ENCODE peak calls at places on chromosomes 2 and 18, in four cellular contexts. U, A, J and F are unnamed samples.

GRCh38 chr18:11178951-11179549 is 29.7 kb upstream of the PIEZO2 start:
- DNase-seq in J (peak; percentile 19), U (no peak), A (no peak), F (no peak)

GRCh38 chr2:205568620-205569019 is 113.7 kb upstream of the NRP2 start:
- DNase-seq in J (no peak), A (no peak), U (no peak), F (no peak)

GRCh38 chr2:158845869-158846268 is 50.8 kb downstream of the DAPL1 start:
- DNase-seq in U (no peak), A (peak; percentile 39), J (peak; percentile 20), F (no peak)

GRCh38 chr2:208369091-208369490 is 37.5 kb upstream of the PTH2R start:
- DNase-seq in U (no peak), A (no peak), J (peak; percentile 18), F (no peak)

GRCh38 chr2:42095923-42096408 is 48.1 kb downstream of the PKDCC start:
- DNase-seq in A (peak; percentile 83), J (peak; percentile 65), U (peak; percentile 38), F (peak; percentile 76)

GRCh38 chr18:48529796-48530195 is 9.0 kb upstream of the CTIF start:
- DNase-seq in A (peak; percentile 71), J (peak; percentile 89), U (no peak), F (peak; percentile 51)

GRCh38 chr2:20012282-20013060 is at the start of gene MATN3:
- DNase-seq in U (no peak), A (peak; percentile 35), J (peak; percentile 39), F (no peak)

GRCh38 chr2:43186679-43187374 is 39.6 kb downstream of the ZFP36L2 start:
- DNase-seq in A (no peak), J (no peak), U (no peak), F (no peak)

GRCh38 chr2:102301867-102302362 is 9.4 kb upstream of the IL1RL1 start:
- DNase-seq in J (peak; percentile 17), U (no peak), A (no peak), F (no peak)

GRCh38 chr2:215717627-215718412 is 282.0 kb upstream of the FN1 start:
- DNase-seq in J (no peak), A (no peak), U (no peak), F (no peak)

GRCh38 chr2:96136123-96136720 is 2.1 kb downstream of the ASTL start:
- DNase-seq in U (no peak), J (no peak), A (no peak), F (no peak)

GRCh38 chr18:63112681-63113080 is 206.9 kb downstream of the BCL2 start:
- DNase-seq in U (no peak), J (no peak), A (no peak), F (no peak)

GRCh38 chr2:191478754-191479679 is 198.9 kb upstream of the NABP1 start:
- DNase-seq in J (no peak), U (no peak), A (peak; percentile 58), F (no peak)

GRCh38 chr2:61247204-61247812 is 85.3 kb downstream of the C2orf74 start:
- DNase-seq in U (no peak), J (peak; percentile 72), A (peak; percentile 25), F (no peak)

GRCh38 chr18:67926929-67927864 is 410.7 kb upstream of the DSEL start:
- DNase-seq in U (no peak), J (no peak), A (no peak), F (no peak)

GRCh38 chr2:231037202-231037730 is at the start of gene C2orf72:
- DNase-seq in A (no peak), U (no peak), J (no peak), F (no peak)

GRCh38 chr2:47488870-47489584 is 86.1 kb downstream of the MSH2 start:
- DNase-seq in U (no peak), J (peak; percentile 79), A (peak; percentile 78), F (peak; percentile 11)

GRCh38 chr2:196206804-196207203 is 35.4 kb upstream of the STK17B start:
- DNase-seq in A (no peak), U (no peak), J (no peak), F (no peak)

GRCh38 chr2:197075754-197076337 is 149.3 kb upstream of the PGAP1 start:
- DNase-seq in J (no peak), A (no peak), U (no peak), F (peak; percentile 20)

GRCh38 chr2:16763493-16763899 is 97.9 kb upstream of the CYRIA start:
- DNase-seq in J (no peak), A (no peak), U (no peak), F (no peak)

GRCh38 chr2:119846021-119846420 is 86.3 kb downstream of the PTPN4 start:
- DNase-seq in U (no peak), J (no peak), A (no peak), F (no peak)

GRCh38 chr2:27218614-27219013 is 1.4 kb downstream of the CAD start:
- DNase-seq in A (no peak), U (no peak), J (no peak), F (no peak)

GRCh38 chr2:119049968-119050657 is 108.1 kb downstream of the MARCO start:
- DNase-seq in A (no peak), J (peak; percentile 15), U (no peak), F (no peak)

GRCh38 chr18:49015886-49016647 is 65.3 kb upstream of the SMAD7 start:
- DNase-seq in U (no peak), A (no peak), J (no peak), F (no peak)

GRCh38 chr18:77671456-77672167 is 422.0 kb downstream of the GALR1 start:
- DNase-seq in J (no peak), U (no peak), A (no peak), F (no peak)

GRCh38 chr2:79260848-79261247 is 101.3 kb upstream of the REG3A start:
- DNase-seq in J (no peak), U (no peak), A (no peak), F (no peak)

GRCh38 chr2:121066526-121066925 is 218.5 kb downstream of the TFCP2L1 start:
- DNase-seq in A (no peak), J (no peak), U (no peak), F (no peak)

GRCh38 chr2:2843969-2844548 is 513.0 kb upstream of the MYT1L start:
- DNase-seq in J (no peak), U (no peak), A (no peak), F (no peak)